ENCODE peak calls at places on chromosomes 16 and 17, in six cellular contexts. T is stimulated activated CD8-positive, alpha-beta memory T cell treated with anti-CD3 and anti-CD28 coated beads, Interleukin-4, amount 100 ng/mL, for 4 hours; F is HEK293T; P is choroid plexus epithelial cell; Q is NCI-H1105; X is GF-D8. Z is an unnamed sample.

GRCh38 chr17:50818266-50818665 is 17.1 kb upstream of the WFIKKN2 start:
- DNase-seq in Q (no peak), X (no peak), P (no peak), T (no peak), F (no peak), Z (no peak)

GRCh38 chr17:4310349-4311060 is 46.7 kb upstream of the ANKFY1 start:
- DNase-seq in F (no peak), T (no peak), P (peak), X (no peak), Q (no peak), Z (no peak)

GRCh38 chr16:87620201-87620495 is 17.8 kb downstream of the JPH3 start:
- DNase-seq in T (no peak), X (no peak), F (no peak), Q (no peak), P (no peak), Z (peak)

GRCh38 chr16:23748630-23749029 is 6.2 kb upstream of the CHP2 start:
- DNase-seq in X (no peak), F (no peak), Q (no peak), T (no peak), P (no peak), Z (no peak)

GRCh38 chr16:50386819-50387218 is 18.0 kb upstream of the BRD7 start:
- DNase-seq in P (no peak), X (no peak), T (no peak), Q (no peak), F (no peak), Z (no peak)

GRCh38 chr16:23842137-23842600 is 6.4 kb downstream of the PRKCB start:
- DNase-seq in Q (no peak), P (no peak), T (no peak), F (no peak), X (no peak), Z (no peak)

GRCh38 chr17:3885970-3886369 is 6.9 kb downstream of the CAMKK1 start:
- DNase-seq in T (no peak), X (no peak), P (peak), Q (no peak), F (no peak), Z (no peak)

GRCh38 chr17:3685174-3685812 is 10.7 kb downstream of the P2RX5 start:
- DNase-seq in F (no peak), P (no peak), T (no peak), X (no peak), Q (no peak), Z (no peak)

GRCh38 chr16:16042076-16042475 is 92.7 kb downstream of the ABCC1 start:
- DNase-seq in F (no peak), T (no peak), X (no peak), P (peak), Q (no peak), Z (no peak)

GRCh38 chr17:60163108-60163784 is 13.5 kb downstream of the CA4 start:
- DNase-seq in X (no peak), P (no peak), Q (no peak), F (peak), T (no peak), Z (peak)

GRCh38 chr17:19714542-19715411 is 1.6 kb downstream of the SLC47A2 start:
- DNase-seq in X (no peak), F (no peak), T (no peak), P (no peak), Q (peak), Z (peak)

GRCh38 chr17:43986225-43986981 is 18.0 kb upstream of the NAGS start:
- DNase-seq in Q (no peak), F (no peak), X (no peak), P (no peak), T (no peak), Z (no peak)

GRCh38 chr16:5622234-5622884 is 524.8 kb upstream of the EEF2KMT start:
- DNase-seq in T (no peak), F (no peak), P (no peak), Q (no peak), X (no peak), Z (no peak)

GRCh38 chr17:47670064-47670463 is 20.3 kb downstream of the KPNB1 start:
- DNase-seq in F (no peak), Q (no peak), T (no peak), P (no peak), X (peak), Z (no peak)

GRCh38 chr17:57485916-57486315 is 229.6 kb downstream of the MSI2 start:
- DNase-seq in Q (no peak), F (no peak), T (no peak), X (no peak), P (no peak), Z (no peak)

GRCh38 chr16:48533931-48534330 is 76.0 kb downstream of the N4BP1 start:
- DNase-seq in T (no peak), Q (no peak), F (no peak), P (no peak), X (no peak), Z (peak)

GRCh38 chr16:88639231-88640038 is 1.1 kb downstream of the IL17C start:
- DNase-seq in F (no peak), P (no peak), Q (no peak), X (no peak), T (no peak), Z (peak)

GRCh38 chr16:22027633-22028032 is 19.7 kb downstream of the MOSMO start:
- DNase-seq in Q (no peak), F (no peak), P (peak), T (no peak), X (no peak), Z (no peak)

GRCh38 chr17:35129973-35130351 is 8.5 kb downstream of the FNDC8 start:
- DNase-seq in F (no peak), Q (no peak), T (no peak), X (no peak), P (no peak), Z (no peak)

GRCh38 chr17:57045868-57046671 is 39.0 kb upstream of the AKAP1 start:
- DNase-seq in T (peak), Q (no peak), P (no peak), X (no peak), F (no peak), Z (peak)

GRCh38 chr16:11200523-11201063 is 55.4 kb downstream of the SOCS1 start:
- DNase-seq in X (no peak), Q (no peak), T (no peak), P (no peak), F (no peak), Z (no peak)

GRCh38 chr16:54287758-54288591 is 1.4 kb upstream of the IRX3 start:
- DNase-seq in T (no peak), F (no peak), P (no peak), Q (no peak), X (no peak), Z (peak)

GRCh38 chr16:66968847-66969246 is 7.8 kb downstream of the CES3 start:
- DNase-seq in P (no peak), F (no peak), Q (no peak), X (no peak), T (no peak), Z (no peak)

GRCh38 chr16:11717811-11718210 is 24.8 kb downstream of the TXNDC11 start:
- DNase-seq in Q (no peak), F (no peak), T (no peak), P (no peak), X (no peak), Z (no peak)

GRCh38 chr17:82217530-82218204 is 5.0 kb upstream of the CCDC57 start:
- DNase-seq in Q (no peak), P (peak), X (peak), F (no peak), T (no peak), Z (no peak)

GRCh38 chr17:20264996-20265395 is 202.3 kb downstream of the LGALS9B start:
- DNase-seq in F (no peak), Q (no peak), X (no peak), T (no peak), P (no peak), Z (no peak)

GRCh38 chr17:39194089-39194984 is 3.1 kb downstream of the CACNB1 start:
- DNase-seq in Q (no peak), P (peak), X (no peak), T (no peak), F (peak), Z (peak)

GRCh38 chr16:56252835-56253234 is 61.5 kb downstream of the GNAO1 start:
- DNase-seq in F (no peak), X (no peak), Q (no peak), P (no peak), T (no peak), Z (no peak)

Z was measured in H9.